ENCODE peak calls at places on chromosome 10, in four cellular contexts. Q, V, T and E are unnamed samples.

GRCh38 chr10:104589871-104590270 is 51.2 kb upstream of the SORCS3 start:
- DNase-seq in T (peak), Q (peak), V (peak), E (peak)

GRCh38 chr10:12928571-12928970 is 72.9 kb downstream of the CCDC3 start:
- DNase-seq in Q (no peak), V (no peak), T (no peak), E (no peak)

GRCh38 chr10:69896601-69897000 is 94.9 kb downstream of the COL13A1 start:
- DNase-seq in T (no peak), Q (no peak), V (no peak), E (no peak)

GRCh38 chr10:126928252-126928651 is 23.0 kb downstream of the DOCK1 start:
- DNase-seq in T (no peak), V (no peak), Q (no peak), E (no peak)

GRCh38 chr10:61140765-61141392 is 196.9 kb upstream of the RHOBTB1 start:
- DNase-seq in Q (peak), T (peak), V (peak), E (peak)

GRCh38 chr10:124120410-124121061 is 27.1 kb upstream of the CHST15 start:
- DNase-seq in Q (no peak), V (no peak), T (no peak), E (no peak)

GRCh38 chr10:91163269-91163708 is 57.2 kb upstream of the PCGF5 start:
- DNase-seq in V (peak), T (peak), Q (peak), E (peak)

GRCh38 chr10:129101232-129101980 is 365.6 kb upstream of the MGMT start:
- DNase-seq in V (no peak), Q (no peak), T (no peak), E (no peak)

GRCh38 chr10:72637398-72637857 is 11.5 kb upstream of the MICU1 start:
- DNase-seq in Q (peak), V (peak), T (no peak), E (peak)

GRCh38 chr10:4257939-4258465 is 473.0 kb upstream of the KLF6 start:
- DNase-seq in T (no peak), Q (no peak), V (no peak), E (no peak)

GRCh38 chr10:99435986-99436633 is 5.7 kb upstream of the GOT1 start:
- DNase-seq in Q (peak), T (peak), V (peak), E (peak)

DNA sequence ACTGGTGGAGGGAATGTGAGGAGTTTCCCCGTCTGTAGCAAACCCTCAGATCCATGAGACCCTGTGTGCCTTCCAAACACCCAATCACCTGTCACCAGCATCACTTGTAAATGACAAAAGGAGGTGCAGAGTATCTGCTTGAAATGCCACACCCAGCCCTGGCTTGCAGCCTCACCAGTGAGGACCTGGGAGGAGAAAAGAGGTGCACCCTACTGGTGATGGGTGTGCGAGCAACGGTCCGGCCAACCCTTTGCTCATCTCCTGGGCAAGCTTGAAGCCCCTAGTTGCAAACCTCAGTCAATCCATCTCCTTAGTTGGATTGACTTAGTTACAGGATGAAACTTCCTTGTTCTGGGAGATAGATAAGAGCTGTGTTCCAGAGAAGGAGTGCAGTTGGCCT is 62.4 kb upstream of the WAPL start:
- DNase-seq in V (no peak), Q (no peak), T (peak), E (no peak)
- TF ChIP-seq CTCF in V (peak), Q (no peak), T (peak), E (peak)

DNA sequence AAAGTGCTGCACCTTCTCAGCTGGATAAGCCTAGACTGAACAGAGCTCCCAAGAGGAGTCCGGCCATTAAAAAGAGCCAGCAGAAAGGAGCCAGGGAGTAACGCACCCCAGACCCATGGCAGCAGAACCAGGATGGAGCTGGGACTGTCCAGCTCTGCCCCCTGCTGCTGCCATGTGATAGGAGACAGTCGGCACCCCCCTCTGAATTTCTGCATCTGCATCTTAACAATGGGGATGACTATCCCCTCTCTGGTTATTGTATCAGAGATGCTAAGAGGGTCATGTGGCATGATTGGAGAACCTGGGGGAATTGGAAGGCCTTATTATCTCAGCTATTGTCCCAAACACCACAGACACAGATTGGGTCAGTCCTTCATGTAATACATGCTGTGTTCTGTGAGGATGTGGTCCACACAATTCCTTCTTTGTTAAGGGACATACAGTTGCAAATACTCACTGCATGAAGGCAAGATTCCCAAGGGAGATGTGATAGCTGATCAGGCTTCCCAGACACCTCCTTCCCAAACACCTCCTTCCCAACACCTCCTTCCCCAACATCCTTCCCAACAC is 29.3 kb downstream of the PLEKHS1 start:
- DNase-seq in Q (no peak), T (no peak), V (no peak), E (no peak)
- TF ChIP-seq CTCF in Q (no peak), T (no peak), V (no peak), E (peak)

DNA sequence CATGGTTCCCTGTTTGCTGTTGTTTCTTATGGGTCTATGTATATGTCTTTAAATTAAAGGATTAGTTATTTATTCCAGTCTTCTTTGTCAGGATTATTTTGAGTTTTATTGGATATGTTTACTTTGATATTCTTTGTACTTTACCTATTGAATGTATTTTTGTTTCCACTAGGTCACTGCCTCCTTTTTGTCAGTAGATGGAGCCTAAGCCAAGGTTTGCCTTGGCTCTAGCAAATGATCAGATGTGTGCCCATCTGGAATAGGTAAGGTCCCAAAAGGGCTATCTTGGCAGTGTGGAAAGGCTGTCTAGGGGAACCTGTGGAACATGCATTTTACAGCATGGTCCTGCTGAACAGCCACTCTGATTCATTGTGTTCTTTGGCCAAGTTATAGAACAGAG is 337.3 kb upstream of the GHITM start:
- DNase-seq in V (no peak), Q (peak), T (no peak), E (no peak)
- TF ChIP-seq CTCF in V (no peak), Q (peak), T (no peak), E (no peak)

DNA sequence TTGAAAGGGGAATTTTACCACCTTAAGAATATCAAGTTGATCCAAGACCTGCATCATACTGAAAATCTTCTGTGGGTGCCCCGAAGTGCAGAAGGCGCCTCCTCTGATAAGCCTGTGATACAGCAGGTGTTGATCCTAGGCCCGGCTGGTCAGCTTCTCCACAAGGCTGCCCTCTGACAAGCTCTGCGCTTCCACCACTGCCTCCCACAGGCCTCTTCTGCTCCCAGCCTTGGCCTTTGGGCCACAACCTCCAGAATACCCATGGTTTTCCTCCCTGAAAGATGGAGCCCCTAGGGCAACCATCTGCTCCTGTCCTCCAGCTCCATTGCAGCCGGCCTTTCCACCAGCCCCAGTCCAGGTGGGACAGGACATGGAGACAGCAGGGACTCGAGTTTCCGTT is 5.6 kb upstream of the OGDHL start:
- DNase-seq in Q (no peak), T (no peak), V (no peak), E (no peak)
- TF ChIP-seq CTCF in Q (no peak), T (no peak), V (no peak), E (no peak)

DNA sequence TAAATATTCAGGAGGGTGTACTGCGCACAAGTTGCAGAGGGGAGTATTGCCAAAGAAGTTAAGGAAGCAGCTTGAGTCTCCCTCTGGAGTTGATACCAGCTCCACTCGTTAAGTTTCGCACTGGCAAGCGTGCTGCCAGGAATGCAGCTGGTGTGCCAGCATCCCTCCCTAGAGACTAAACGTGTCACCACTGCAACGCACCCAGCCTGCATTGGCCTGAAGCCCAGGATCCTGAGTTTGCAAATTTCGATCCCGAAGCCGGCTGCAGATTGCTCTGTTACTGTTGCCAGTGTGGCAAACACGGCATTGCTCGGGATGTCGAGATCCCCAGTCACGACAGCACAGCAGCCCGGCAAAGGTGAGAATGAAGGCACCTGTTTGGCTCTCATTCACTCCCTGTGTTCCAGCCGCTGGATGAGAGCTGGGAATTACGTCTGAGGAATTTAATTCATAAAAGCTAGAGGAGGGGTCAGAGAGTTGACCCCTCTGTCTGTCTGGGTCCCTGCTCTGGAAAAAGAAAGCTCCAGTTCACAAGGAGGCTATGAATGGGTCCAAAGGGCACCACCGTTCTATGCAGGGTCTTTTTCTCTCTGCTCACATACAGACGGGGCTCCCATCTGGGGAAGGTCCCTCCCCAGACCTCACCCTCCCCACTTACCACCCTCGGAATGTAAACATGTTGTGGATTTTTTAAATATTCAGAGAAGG is 61.0 kb downstream of the NRP1 start:
- DNase-seq in V (peak), T (peak), Q (peak), E (peak)
- TF ChIP-seq CTCF in V (peak), T (no peak), Q (no peak), E (peak)

GRCh38 chr10:1358860-1359598 is 302.8 kb downstream of the WDR37 start:
- DNase-seq in V (no peak), T (no peak), Q (no peak), E (no peak)

GRCh38 chr10:1359599-1359955 is 303.4 kb downstream of the WDR37 start:
- DNase-seq in V (no peak), T (no peak), Q (no peak), E (no peak)

GRCh38 chr10:1361411-1362105 is 305.4 kb downstream of the WDR37 start:
- DNase-seq in Q (no peak), V (no peak), T (no peak), E (no peak)

GRCh38 chr10:1360581-1361164 is 304.5 kb downstream of the WDR37 start:
- DNase-seq in V (no peak), T (no peak), Q (no peak), E (no peak)

DNA sequence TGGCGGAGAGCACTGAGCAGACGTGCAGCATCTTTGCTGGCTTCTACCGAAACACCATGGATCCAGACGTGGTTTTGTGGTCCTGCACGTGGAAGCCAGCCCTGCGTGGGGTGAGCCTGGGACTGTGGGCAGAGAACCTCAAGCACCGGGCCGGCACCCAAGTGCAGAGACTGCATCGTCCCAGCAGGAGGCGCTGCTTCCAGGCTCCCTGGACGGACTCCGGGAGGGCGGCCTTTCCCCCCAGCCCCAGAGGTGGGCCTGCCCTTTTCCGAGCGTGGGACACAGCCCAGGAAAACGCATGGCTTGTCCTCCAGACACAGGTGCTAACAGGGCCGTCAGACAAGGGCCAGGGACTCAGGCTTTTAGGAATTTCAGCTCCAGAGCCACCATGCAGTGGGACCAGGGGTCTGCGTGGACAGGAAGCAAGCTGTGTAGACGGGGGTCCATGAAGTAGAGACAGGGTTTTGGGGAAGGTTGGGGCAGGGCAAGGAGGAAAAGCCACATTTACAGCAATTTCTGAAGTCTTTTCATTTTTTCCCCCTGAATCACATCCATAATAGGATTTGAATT is 303.9 kb downstream of the WDR37 start:
- DNase-seq in Q (no peak), V (no peak), T (no peak), E (no peak)
- TF ChIP-seq CTCF in Q (no peak), V (no peak), T (peak), E (peak)

DNA sequence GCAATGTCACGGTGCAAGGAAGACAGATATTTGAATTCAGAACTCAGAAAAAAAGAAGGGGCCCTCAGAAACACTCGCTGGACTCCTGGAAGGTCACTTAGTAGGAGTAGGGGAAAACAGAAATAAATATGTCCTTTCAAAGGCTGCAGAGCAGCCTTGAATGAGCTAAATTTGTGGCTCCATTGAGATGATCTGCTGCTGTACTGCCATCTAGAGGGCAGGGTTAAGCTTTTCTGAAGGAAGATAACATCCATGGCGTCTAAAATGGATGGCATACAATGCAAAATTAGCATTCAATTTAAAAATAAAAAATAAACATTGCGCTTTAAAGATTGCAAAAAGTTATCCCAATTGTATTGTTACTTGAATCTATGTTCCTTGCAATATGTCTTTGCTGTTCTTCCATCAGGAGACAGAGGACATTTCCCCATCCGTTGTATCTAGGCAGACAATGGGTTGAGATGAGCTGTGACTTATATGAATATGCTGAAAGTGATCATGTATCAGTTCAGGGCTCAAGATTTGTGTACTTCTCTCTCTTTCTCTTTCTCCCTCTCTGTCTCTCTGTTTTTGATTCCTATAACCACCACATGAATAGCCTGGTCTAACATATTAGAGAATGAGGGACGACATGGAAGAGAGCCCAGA is 642.2 kb downstream of the SH2D4B start:
- DNase-seq in V (no peak), Q (peak), T (peak), E (no peak)
- TF ChIP-seq CTCF in V (no peak), Q (peak), T (peak), E (peak)

GRCh38 chr10:87863102-87863943 is at the start of the genes KLLN and PTEN:
- DNase-seq in Q (peak), V (peak), T (peak), E (peak)

GRCh38 chr10:87861034-87861433 is 2.3 kb downstream of the KLLN start:
- DNase-seq in Q (no peak), V (no peak), T (no peak), E (no peak)

GRCh38 chr10:87861566-87861952 is 1.8 kb downstream of the KLLN start:
- DNase-seq in T (peak), V (peak), Q (peak), E (peak)

GRCh38 chr10:87861953-87862643 is 1.2 kb downstream of the KLLN start:
- DNase-seq in Q (peak), T (peak), V (peak), E (peak)

DNA sequence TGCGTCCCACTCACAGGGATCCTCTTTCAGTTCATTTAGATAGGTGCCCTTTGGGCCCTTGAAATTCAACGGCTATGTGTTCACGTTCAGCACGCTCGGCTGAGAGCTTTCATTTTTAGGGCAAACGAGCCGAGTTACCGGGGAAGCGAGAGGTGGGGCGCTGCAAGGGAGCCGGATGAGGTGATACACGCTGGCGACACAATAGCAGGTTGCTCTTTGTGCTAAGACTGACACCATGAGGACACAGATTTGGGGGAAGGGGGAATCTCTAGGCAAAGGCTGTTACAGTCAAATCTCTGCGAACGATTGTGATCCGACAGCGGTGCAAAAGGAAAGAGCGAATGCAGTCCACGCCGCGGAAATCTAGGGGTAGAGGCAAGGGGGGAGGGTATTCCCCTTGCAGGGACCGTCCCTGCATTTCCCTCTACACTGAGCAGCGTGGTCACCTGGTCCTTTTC is 660 bp downstream of the KLLN start:
- DNase-seq in Q (no peak), T (peak), V (no peak), E (peak)
- TF ChIP-seq CTCF in Q (no peak), T (no peak), V (no peak), E (no peak)

DNA sequence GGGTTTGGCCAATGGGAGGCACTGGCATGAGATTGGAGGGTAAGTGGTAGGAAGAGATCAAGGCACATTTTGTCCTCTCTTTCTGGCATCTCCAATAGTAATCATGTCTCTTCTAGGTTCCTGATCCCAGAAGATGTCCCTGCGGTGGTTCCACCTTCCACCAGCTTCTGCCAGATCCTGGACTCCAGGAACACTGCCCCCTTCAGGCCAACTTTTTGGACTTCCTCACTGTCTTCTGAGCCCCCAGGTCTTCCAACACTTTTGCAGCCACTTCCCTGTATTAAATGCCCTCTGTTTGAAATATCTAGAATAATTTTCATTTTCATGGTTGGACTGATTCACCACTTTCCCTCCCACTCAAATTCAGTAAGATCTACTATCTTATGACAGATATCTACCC is 60.9 kb downstream of the BAMBI start:
- DNase-seq in Q (no peak), T (no peak), V (peak), E (no peak)
- TF ChIP-seq CTCF in Q (no peak), T (peak), V (peak), E (peak)